ENCODE peak calls at places on chromosomes 7 and 10, in eight cellular contexts. T is heart left ventricle; B is Peyer's patch; D is astrocyte; U is endothelial cell of umbilical vein; Y is naive thymus-derived CD4-positive, alpha-beta T cell; L is heart right ventricle; H is mesendoderm. R is an unnamed sample.
A peak's percentile ranks its signal among the peaks of the same experiment; 100 is the strongest.

GRCh38 chr10:8128511-8128910 is 74.0 kb downstream of the GATA3 start:
- DNase-seq in Y (no peak), H (no peak), L (no peak), B (no peak), D (no peak), T (no peak), U (no peak), R (no peak)

GRCh38 chr7:103447073-103447960 is 1.3 kb upstream of the SLC26A5 start:
- DNase-seq in U (peak; percentile 39), Y (no peak), H (peak; percentile 87), D (peak; percentile 9), L (no peak), B (no peak), T (no peak), R (peak; percentile 62)

GRCh38 chr10:85319150-85319549 is 990.8 kb downstream of the CCSER2 start:
- DNase-seq in D (no peak), L (no peak), U (no peak), T (no peak), H (peak; percentile 61), B (no peak), Y (no peak), R (no peak)

GRCh38 chr10:103849212-103849877 is 6.0 kb downstream of the SH3PXD2A start:
- DNase-seq in H (no peak), T (no peak), L (no peak), B (no peak), Y (no peak), D (no peak), U (no peak), R (no peak)

GRCh38 chr7:42770106-42770505 is 141.8 kb downstream of the C7orf25 start:
- DNase-seq in H (no peak), U (no peak), D (no peak), L (no peak), B (no peak), Y (no peak), T (no peak), R (no peak)

GRCh38 chr7:122310119-122311021 is 5.8 kb upstream of the FEZF1 start:
- DNase-seq in B (no peak), T (no peak), H (peak; percentile 84), U (peak; percentile 38), D (no peak), Y (no peak), L (no peak), R (no peak)

GRCh38 chr7:95327356-95327755 is 3.0 kb upstream of the PON1 start:
- DNase-seq in Y (no peak), U (no peak), L (no peak), H (no peak), D (peak; percentile 71), B (no peak), T (no peak), R (no peak)

GRCh38 chr7:78279035-78279434 is 480.5 kb downstream of the PHTF2 start:
- DNase-seq in B (no peak), Y (no peak), T (no peak), H (no peak), L (no peak), U (peak; percentile 81), D (peak; percentile 81), R (peak; percentile 91)

GRCh38 chr10:44879531-44879899 is 31.6 kb upstream of the TMEM72 start:
- DNase-seq in L (no peak), B (no peak), D (no peak), U (no peak), H (no peak), Y (no peak), T (no peak), R (no peak)

GRCh38 chr10:28410420-28411135 is 107.7 kb upstream of the MPP7 start:
- DNase-seq in B (no peak), U (no peak), Y (no peak), T (no peak), D (no peak), H (peak; percentile 42), L (no peak), R (no peak)

GRCh38 chr7:112450807-112451661 is 774 bp downstream of the IFRD1 start:
- DNase-seq in B (peak; percentile 95), Y (peak; percentile 88), L (peak; percentile 91), T (peak; percentile 95), H (peak; percentile 98), U (peak; percentile 98), D (peak; percentile 90), R (peak; percentile 97)

GRCh38 chr7:106765727-106766355 is 99.2 kb upstream of the PIK3CG start:
- DNase-seq in U (no peak), B (no peak), L (no peak), D (no peak), H (no peak), T (no peak), Y (no peak), R (peak; percentile 19)

GRCh38 chr10:21689881-21690280 is 155.8 kb downstream of the MLLT10 start:
- DNase-seq in L (no peak), H (no peak), B (no peak), D (no peak), T (no peak), U (no peak), Y (no peak), R (no peak)

GRCh38 chr7:90708841-90709317 is 112.8 kb downstream of the CDK14 start:
- DNase-seq in H (peak; percentile 88), D (peak; percentile 19), T (no peak), B (no peak), L (no peak), U (peak; percentile 23), Y (no peak), R (no peak)

GRCh38 chr10:131387018-131387529 is 75.6 kb upstream of the TCERG1L start:
- DNase-seq in L (no peak), B (no peak), H (no peak), U (no peak), T (no peak), D (no peak), Y (no peak), R (no peak)

GRCh38 chr10:1544929-1545328 is 192.4 kb downstream of the ADARB2 start:
- DNase-seq in Y (no peak), D (no peak), T (no peak), L (no peak), B (no peak), H (no peak), U (no peak), R (no peak)

GRCh38 chr10:33914746-33915145 is 580.3 kb upstream of the NRP1 start:
- DNase-seq in D (no peak), B (no peak), Y (no peak), L (no peak), U (no peak), H (no peak), T (no peak), R (no peak)

GRCh38 chr10:51436805-51437204 is 262.6 kb downstream of the CSTF2T start:
- DNase-seq in L (no peak), Y (no peak), U (no peak), T (no peak), D (no peak), H (no peak), B (no peak), R (no peak)

DNA sequence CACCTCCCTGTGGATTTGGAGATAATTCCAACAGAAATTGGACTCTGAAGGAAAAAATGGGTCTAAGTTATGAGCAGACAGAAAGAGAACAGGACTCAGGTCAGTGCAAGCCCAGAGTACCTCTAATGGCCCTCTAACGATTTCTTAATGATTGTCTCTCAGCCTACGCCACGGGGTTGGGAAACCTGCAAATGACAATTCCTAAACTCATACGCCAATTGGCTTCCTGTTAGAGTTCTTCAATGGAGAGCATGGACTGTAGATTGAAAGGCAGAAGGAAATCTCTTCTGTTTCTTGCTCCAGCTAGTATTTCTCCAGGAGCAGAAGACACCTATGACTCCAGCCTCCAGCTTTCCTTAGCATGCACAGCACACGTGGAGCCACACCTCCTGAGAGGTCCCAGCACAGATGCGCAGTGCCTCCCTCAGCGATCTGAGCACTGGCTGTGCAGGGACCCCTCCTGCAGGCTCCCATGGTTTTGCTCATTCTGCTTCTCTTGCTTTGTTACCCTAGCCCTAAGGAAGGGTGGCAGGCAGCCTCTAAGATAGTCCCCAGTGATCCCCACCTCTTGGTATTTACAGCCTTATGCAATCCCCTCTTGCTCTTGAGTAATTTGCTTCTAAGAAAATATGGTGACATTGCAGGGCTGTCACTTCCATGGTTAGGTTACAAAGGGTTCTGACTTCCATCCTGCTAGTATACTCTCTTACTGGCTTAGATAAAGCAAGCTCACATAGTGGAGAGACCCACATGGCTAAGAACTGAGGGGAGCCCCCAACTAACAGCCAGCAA is 30.1 kb downstream of the DENND11 start:
- DNase-seq in D (no peak), H (no peak), Y (no peak), L (no peak), T (no peak), B (no peak), U (no peak), R (no peak)
- H3K4me1 ChIP-seq in D (peaks cover 22% of the 10 kb centered on the region), H (no peaks in the 10 kb centered on the region), Y (no peaks in the 10 kb centered on the region), L (peaks cover 30% of the 10 kb centered on the region), T (peaks cover 5% of the 10 kb centered on the region), B (no peaks in the 10 kb centered on the region), U (peaks cover 32% of the 10 kb centered on the region), R (no peaks in the 10 kb centered on the region)

DNA sequence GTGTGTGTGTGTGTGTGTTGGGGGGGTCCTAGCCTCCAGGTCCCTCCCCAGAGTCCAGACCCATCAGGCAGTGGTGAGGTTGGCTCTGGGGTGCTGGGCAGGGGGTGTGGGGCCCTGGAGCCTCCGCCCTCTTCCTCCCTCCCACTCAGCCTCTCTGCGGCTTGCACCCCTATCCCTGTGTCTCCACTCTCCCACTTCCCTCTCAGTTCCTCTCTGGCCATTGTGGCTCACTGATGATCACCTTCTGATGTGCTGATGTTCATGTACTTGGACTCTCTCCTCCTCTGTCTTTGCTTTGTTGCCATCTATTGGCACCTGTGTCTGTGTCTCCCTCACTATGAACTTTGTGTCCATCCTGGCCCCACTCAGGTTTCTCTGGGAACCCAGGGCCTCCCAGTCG is 298.8 kb downstream of the ZEB1 start:
- DNase-seq in D (no peak), B (no peak), Y (no peak), H (no peak), U (no peak), T (no peak), L (no peak), R (no peak)
- H3K4me1 ChIP-seq in D (peaks cover 20% of the 10 kb centered on the region), B (no peaks in the 10 kb centered on the region), Y (no peaks in the 10 kb centered on the region), H (no peaks in the 10 kb centered on the region), U (no peaks in the 10 kb centered on the region), T (peaks cover 23% of the 10 kb centered on the region), L (peaks cover 45% of the 10 kb centered on the region), R (peaks cover 9% of the 10 kb centered on the region)

DNA sequence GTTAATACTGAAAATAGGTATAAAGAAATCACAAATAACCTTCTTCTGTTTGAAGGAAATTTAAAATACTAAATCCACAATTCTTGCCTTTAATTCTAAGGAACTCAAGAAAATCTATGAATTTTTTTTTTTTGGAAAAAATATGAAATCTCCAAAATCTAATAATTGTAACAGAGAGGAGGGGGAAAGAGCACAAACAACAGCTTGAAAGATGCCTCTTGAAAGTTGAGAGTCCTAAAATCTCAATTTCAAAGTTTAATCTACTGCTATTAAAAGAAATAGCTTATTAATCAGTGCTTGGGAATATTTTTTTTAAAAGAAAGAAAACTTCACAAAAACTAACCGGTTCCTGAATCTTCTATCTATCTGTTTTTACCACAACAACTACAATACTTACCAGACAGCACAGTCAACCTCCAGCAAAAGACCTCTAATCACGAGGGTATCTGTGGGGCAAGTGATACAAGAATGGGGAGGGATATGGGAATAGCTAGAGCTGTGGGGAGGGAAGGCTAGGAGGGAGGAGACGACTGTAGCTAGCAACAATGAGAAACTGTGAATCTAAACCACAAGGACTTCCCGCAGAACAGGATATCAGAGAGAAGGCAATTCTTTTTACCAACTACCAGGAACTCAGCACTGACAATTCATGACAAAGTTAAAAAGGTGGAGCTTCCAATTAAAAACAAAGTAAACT is at the start of gene USP54:
- DNase-seq in B (no peak), U (peak; percentile 56), D (peak; percentile 88), L (no peak), H (peak; percentile 98), T (no peak), Y (no peak), R (peak; percentile 52)
- H3K4me1 ChIP-seq in B (no peaks in the 10 kb centered on the region), U (peaks cover 27% of the 10 kb centered on the region), D (peaks cover 21% of the 10 kb centered on the region), L (peaks cover 51% of the 10 kb centered on the region), H (peaks cover 2% of the 10 kb centered on the region), T (peaks cover 3% of the 10 kb centered on the region), Y (peaks cover 17% of the 10 kb centered on the region), R (peaks cover 7% of the 10 kb centered on the region)

GRCh38 chr10:98295907-98296306 is 27.9 kb upstream of the LOXL4 start:
- DNase-seq in U (no peak), L (no peak), D (peak; percentile 57), B (no peak), H (peak; percentile 22), T (no peak), Y (no peak), R (peak; percentile 49)
- H3K4me1 ChIP-seq in U (no peaks in the 10 kb centered on the region), L (peaks cover 46% of the 10 kb centered on the region), D (no peaks in the 10 kb centered on the region), B (no peaks in the 10 kb centered on the region), H (peaks cover 2% of the 10 kb centered on the region), T (peaks cover 14% of the 10 kb centered on the region), Y (no peaks in the 10 kb centered on the region), R (no peaks in the 10 kb centered on the region)